ENCODE peak calls at places on chromosomes 5 and 9, in seven cellular contexts. K, Z, D, R, C, V and J are unnamed samples.

GRCh38 chr5:6443326-6443725 is 5.3 kb upstream of the UBE2QL1 start:
- DNase-seq in K (no peak), Z (no peak), D (no peak), R (no peak), C (no peak), V (no peak), J (no peak)

GRCh38 chr9:132216861-132217655 is 55.2 kb downstream of the NTNG2 start:
- DNase-seq in K (no peak), Z (no peak), D (no peak), R (no peak), C (no peak), V (no peak), J (no peak)

GRCh38 chr5:31029925-31030324 is 163.6 kb upstream of the CDH6 start:
- DNase-seq in K (no peak), Z (no peak), D (no peak), R (no peak), C (no peak), V (no peak), J (no peak)

GRCh38 chr5:74765201-74765600 is 1.7 kb downstream of the GFM2 start:
- DNase-seq in K (no peak), Z (no peak), D (no peak), R (peak), C (no peak), V (no peak), J (no peak)

GRCh38 chr5:159765034-159765433 is 151.2 kb upstream of the ADRA1B start:
- DNase-seq in K (no peak), Z (no peak), D (no peak), R (no peak), C (no peak), V (no peak), J (no peak)

GRCh38 chr5:116632890-116633289 is 58.3 kb upstream of the SEMA6A start:
- DNase-seq in K (no peak), Z (no peak), D (no peak), R (peak), C (no peak), V (no peak), J (no peak)

GRCh38 chr5:57711471-57711870 is 228.9 kb upstream of the ACTBL2 start:
- DNase-seq in K (peak), Z (no peak), D (no peak), R (no peak), C (no peak), V (no peak), J (no peak)

GRCh38 chr9:12464910-12465512 is 228.2 kb upstream of the TYRP1 start:
- DNase-seq in K (peak), Z (peak), D (no peak), R (peak), C (no peak), V (no peak), J (peak)

GRCh38 chr5:180787711-180788431 is 14.7 kb downstream of the MGAT1 start:
- DNase-seq in K (no peak), Z (no peak), D (no peak), R (no peak), C (no peak), V (no peak), J (no peak)

GRCh38 chr5:32942225-32942989 is 231.3 kb downstream of the NPR3 start:
- DNase-seq in K (peak), Z (no peak), D (no peak), R (no peak), C (no peak), V (no peak), J (no peak)

GRCh38 chr5:4198461-4198860 is 602.8 kb downstream of the IRX1 start:
- DNase-seq in K (no peak), Z (no peak), D (no peak), R (no peak), C (no peak), V (no peak), J (no peak)

GRCh38 chr9:123999668-124000067 is 11.9 kb upstream of the LHX2 start:
- DNase-seq in K (no peak), Z (no peak), D (no peak), R (no peak), C (no peak), V (no peak), J (no peak)

GRCh38 chr9:123806829-123807228 is 123.1 kb downstream of the DENND1A start:
- DNase-seq in K (no peak), Z (no peak), D (no peak), R (no peak), C (no peak), V (no peak), J (no peak)

GRCh38 chr9:136759001-136759400 is 958 bp upstream of the LCN8 start:
- DNase-seq in K (no peak), Z (no peak), D (no peak), R (no peak), C (no peak), V (no peak), J (no peak)